ENCODE peak calls at places on chromosomes 5 and 9, in four cellular contexts. I, S, O and A are unnamed samples.
A peak's percentile ranks its signal among the peaks of the same experiment; 100 is the strongest.

GRCh38 chr5:65481171-65481575 is 547 bp downstream of the ADAMTS6 start:
- DNase-seq in O (no peak), I (no peak), S (no peak), A (no peak)

GRCh38 chr5:108451269-108451668 is 69.4 kb upstream of the FBXL17 start:
- DNase-seq in I (no peak), S (no peak), O (no peak), A (no peak)

GRCh38 chr9:468766-469496 is 254.3 kb downstream of the DOCK8 start:
- DNase-seq in I (no peak), O (no peak), S (no peak), A (no peak)

GRCh38 chr5:32713396-32714381 is 2.6 kb downstream of the NPR3 start:
- DNase-seq in I (peak; percentile 57), O (no peak), S (no peak), A (peak; percentile 89)

GRCh38 chr5:115209279-115209678 is 39.6 kb upstream of the TRIM36 start:
- DNase-seq in I (peak; percentile 2), S (no peak), O (no peak), A (no peak)

GRCh38 chr5:131148835-131149234 is 16.2 kb downstream of the HINT1 start:
- DNase-seq in S (peak; percentile 42), I (no peak), O (no peak), A (no peak)

GRCh38 chr5:173714551-173715428 is 98.3 kb upstream of the BOD1 start:
- DNase-seq in O (no peak), I (peak; percentile 93), S (no peak), A (no peak)

GRCh38 chr9:112308576-112308975 is 24.8 kb downstream of the PTBP3 start:
- DNase-seq in O (no peak), I (peak; percentile 10), S (no peak), A (no peak)

GRCh38 chr9:5140151-5140550 is 45.3 kb downstream of the INSL6 start:
- DNase-seq in S (no peak), O (no peak), I (peak; percentile 4), A (no peak)

GRCh38 chr5:78538240-78538850 is 110.2 kb downstream of the LHFPL2 start:
- DNase-seq in O (no peak), S (no peak), I (no peak), A (no peak)

GRCh38 chr5:78537821-78538220 is 110.8 kb downstream of the LHFPL2 start:
- DNase-seq in S (no peak), O (no peak), I (peak; percentile 68), A (peak; percentile 72)

GRCh38 chr5:78542321-78542840 is 106.2 kb downstream of the LHFPL2 start:
- DNase-seq in I (no peak), S (no peak), O (peak; percentile 82), A (peak; percentile 54)

GRCh38 chr5:78541058-78541624 is 107.4 kb downstream of the LHFPL2 start:
- DNase-seq in S (no peak), O (no peak), I (no peak), A (peak; percentile 29)

GRCh38 chr5:78540335-78541057 is 108.1 kb downstream of the LHFPL2 start:
- DNase-seq in O (no peak), S (no peak), I (no peak), A (no peak)
- TF ChIP-seq CTCF in O (no peak), S (peak; percentile 30), I (peak; percentile 7), A (no peak)

DNA sequence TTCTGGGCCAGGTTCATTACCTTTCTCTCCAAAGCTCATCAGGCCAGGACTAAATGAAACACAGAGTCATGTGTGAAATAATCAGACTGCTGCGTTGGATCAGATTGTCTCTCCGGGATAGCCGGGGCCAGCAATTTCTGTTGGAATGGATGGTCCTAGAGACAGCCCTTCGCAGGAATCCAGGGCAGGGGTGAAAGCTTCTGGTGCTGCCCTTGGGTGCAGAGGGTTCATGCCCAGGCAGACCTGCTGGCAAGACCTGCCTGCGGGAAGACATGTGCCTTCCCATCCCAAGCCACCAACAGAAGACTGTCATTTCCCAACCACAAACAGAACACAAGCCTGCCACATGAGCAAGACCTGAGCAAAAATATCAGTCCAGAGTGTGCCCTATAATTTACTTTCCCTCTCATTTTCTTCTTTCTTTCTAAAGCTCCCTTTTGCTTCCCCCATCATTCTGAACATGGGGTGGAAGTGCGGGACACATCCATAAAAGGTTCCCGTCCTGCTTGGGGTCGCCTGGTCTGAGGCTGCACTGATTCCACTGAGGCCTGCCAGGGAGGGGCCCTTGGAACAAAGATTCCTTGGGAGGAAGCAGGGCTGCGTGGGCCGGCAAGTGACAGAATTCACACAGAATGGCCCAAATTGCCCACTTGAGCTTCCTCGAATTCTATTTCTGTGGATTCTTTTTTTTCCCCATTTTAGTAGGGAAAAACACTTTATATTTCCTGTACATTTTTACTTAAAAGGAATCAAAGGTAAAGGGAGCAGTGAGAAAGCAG is 57.3 kb downstream of the UBE2QL1 start:
- DNase-seq in S (peak; percentile 56), I (no peak), O (no peak), A (peak; percentile 13)
- TF ChIP-seq CTCF in S (no peak), I (no peak), O (no peak), A (no peak)

GRCh38 chr5:74766887-74767578 is at the start of the genes GFM2 and NSA2:
- DNase-seq in S (peak; percentile 93), I (peak; percentile 94), O (no peak), A (peak; percentile 98)
- TF ChIP-seq CTCF in S (peak; percentile 11), I (no peak), O (no peak), A (no peak)

GRCh38 chr5:72920690-72921089 is 35.2 kb upstream of the FCHO2 start:
- DNase-seq in S (no peak), I (peak; percentile 55), O (no peak), A (no peak)
- TF ChIP-seq CTCF in S (no peak), I (peak; percentile 56), O (no peak), A (peak; percentile 65)

GRCh38 chr9:24828687-24829086 is 283.0 kb upstream of the IZUMO3 start:
- DNase-seq in O (no peak), S (no peak), I (no peak), A (no peak)

GRCh38 chr9:24832307-24832706 is 286.6 kb upstream of the IZUMO3 start:
- DNase-seq in I (no peak), O (no peak), S (no peak), A (peak; percentile 68)
- TF ChIP-seq CTCF in I (no peak), O (no peak), S (no peak), A (peak; percentile 84)

DNA sequence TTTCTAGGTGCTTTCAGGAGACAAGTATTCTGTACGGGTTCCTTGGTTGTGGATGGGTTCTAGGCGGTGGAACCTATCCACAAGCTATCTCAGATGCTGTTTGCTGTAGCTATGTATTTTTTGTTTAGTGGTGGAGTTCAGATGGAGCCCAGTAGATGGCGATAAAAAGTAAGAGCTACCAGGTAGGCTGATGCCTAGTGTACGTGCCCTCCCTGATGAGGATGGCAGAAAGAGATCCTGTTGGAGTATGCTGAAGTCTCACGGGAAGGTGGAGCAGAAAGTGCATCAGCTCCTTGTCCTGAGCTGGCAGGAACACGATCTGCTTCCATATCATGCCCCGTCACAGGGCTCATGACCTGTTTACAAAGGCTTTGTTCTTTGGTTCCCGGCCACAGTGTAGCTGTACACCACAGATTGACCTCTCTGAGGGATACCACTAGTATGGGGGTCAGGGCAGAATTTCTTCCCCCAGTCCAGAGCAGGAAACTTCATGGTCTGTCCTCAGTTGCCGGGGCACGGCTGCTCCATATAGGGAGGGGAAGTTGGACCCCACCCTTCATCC is 12.6 kb upstream of the UGT3A2 start:
- DNase-seq in S (no peak), I (peak; percentile 44), O (no peak), A (peak; percentile 85)
- TF ChIP-seq CTCF in S (peak; percentile 65), I (peak; percentile 60), O (peak; percentile 42), A (peak; percentile 82)

DNA sequence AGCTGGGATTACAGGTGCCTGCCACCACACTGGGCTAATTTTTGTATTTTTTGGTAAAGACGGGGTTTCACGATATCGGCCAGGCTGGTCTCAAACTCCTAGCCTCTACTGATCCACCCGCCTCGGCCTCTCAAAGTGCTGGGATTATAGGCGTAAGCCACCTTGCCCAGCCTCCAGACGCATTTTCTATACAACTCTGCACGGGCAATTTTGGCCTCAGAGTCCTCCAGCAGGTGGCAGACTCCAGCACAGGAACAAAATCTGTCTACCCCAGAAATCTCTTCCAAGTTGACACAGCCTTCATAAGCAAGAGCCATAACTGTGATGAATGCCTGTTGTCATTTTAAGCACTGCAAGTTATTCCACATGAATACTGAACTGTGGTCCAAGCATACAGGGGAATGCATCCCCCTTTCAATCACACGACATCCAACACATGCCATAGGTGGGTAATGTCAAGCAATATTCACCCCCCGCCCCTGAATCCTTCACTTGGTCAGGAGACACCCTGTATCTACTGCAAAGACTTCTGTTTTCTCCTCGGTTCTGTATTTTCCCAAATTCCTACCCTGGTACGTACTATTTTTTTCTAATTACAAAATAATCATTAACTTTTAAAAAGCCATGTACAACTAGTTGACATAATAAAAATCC is 50.8 kb downstream of the ALDH7A1 start:
- DNase-seq in S (peak; percentile 44), I (peak; percentile 44), O (no peak), A (peak; percentile 78)
- TF ChIP-seq CTCF in S (peak; percentile 48), I (peak; percentile 48), O (peak; percentile 11), A (peak; percentile 77)

GRCh38 chr9:135490980-135491444 is 9.5 kb upstream of the MRPS2 start:
- DNase-seq in S (no peak), O (no peak), I (no peak), A (no peak)
- TF ChIP-seq CTCF in S (no peak), O (no peak), I (no peak), A (no peak)

DNA sequence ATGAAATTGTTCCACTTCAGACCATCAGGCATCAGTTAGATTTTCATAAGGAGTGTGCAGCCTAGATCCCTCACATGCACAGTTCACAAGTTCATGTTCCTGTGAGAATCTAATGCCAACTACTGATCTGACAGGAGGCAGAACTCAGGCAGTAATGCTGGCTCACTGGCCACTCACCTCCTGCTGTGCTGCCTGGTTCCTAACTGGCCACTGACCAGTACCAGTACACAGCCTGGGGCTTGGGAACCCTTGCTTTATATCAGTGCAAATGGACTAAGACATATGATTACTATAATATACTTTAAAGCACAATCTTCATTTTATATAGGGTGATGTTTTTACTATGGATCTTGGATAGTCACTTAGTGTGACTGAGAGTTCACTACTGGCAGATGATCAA is 259.2 kb downstream of the SLCO4C1 start:
- DNase-seq in I (no peak), O (no peak), S (no peak), A (no peak)
- TF ChIP-seq CTCF in I (no peak), O (no peak), S (no peak), A (no peak)

GRCh38 chr5:54243483-54244080 is 66.8 kb downstream of the ARL15 start:
- DNase-seq in I (peak; percentile 47), S (no peak), O (no peak), A (peak; percentile 66)
- TF ChIP-seq CTCF in I (peak; percentile 83), S (peak; percentile 79), O (peak; percentile 60), A (peak; percentile 95)